ENCODE peak calls at places on chromosome 20, in four cellular contexts. Z is HepG2, L is K562, E is GM12878. G is an unnamed sample.

GRCh38 chr20:3406481-3407425 is 716 bp downstream of the DNAAF9 start:
- DNase-seq in Z (peak; percentile 16), L (peak; percentile 19), E (no peak), G (peak; percentile 30)

GRCh38 chr20:40470313-40471260 is 218.4 kb downstream of the MAFB start:
- DNase-seq in Z (no peak), L (no peak), E (no peak), G (no peak)

GRCh38 chr20:46304852-46305251 is 3.4 kb downstream of the CDH22 start:
- DNase-seq in Z (no peak), L (no peak), E (no peak), G (no peak)

GRCh38 chr20:59145926-59146800 is 17.5 kb upstream of the ZNF831 start:
- DNase-seq in Z (no peak), L (no peak), E (no peak), G (no peak)

GRCh38 chr20:46311039-46311650 is 2.8 kb upstream of the CDH22 start:
- DNase-seq in Z (peak; percentile 58), L (no peak), E (no peak), G (no peak)

GRCh38 chr20:31746068-31746878 is 7.2 kb downstream of the TPX2 start:
- DNase-seq in Z (peak; percentile 41), L (no peak), E (no peak), G (no peak)

GRCh38 chr20:45016089-45016641 is 49.9 kb downstream of the STK4 start:
- DNase-seq in Z (no peak), L (no peak), E (no peak), G (no peak)

GRCh38 chr20:25339608-25340007 is 51.0 kb downstream of the ABHD12 start:
- DNase-seq in Z (peak; percentile 46), L (no peak), E (no peak), G (no peak)

GRCh38 chr20:59705651-59706101 is 101.3 kb downstream of the PHACTR3 start:
- DNase-seq in Z (no peak), L (no peak), E (no peak), G (no peak)

GRCh38 chr20:58636983-58637421 is 14.1 kb upstream of the STX16 start:
- DNase-seq in Z (no peak), L (no peak), E (no peak), G (no peak)

GRCh38 chr20:24838551-24839530 is 110.2 kb upstream of the CST7 start:
- DNase-seq in Z (no peak), L (no peak), E (peak; percentile 52), G (no peak)

GRCh38 chr20:44460795-44461141 is 14.9 kb upstream of the TTPAL start:
- DNase-seq in Z (peak; percentile 73), L (peak; percentile 38), E (no peak), G (no peak)

GRCh38 chr20:45959126-45959525 is 12.9 kb downstream of the ZNF335 start:
- DNase-seq in Z (no peak), L (no peak), E (no peak), G (no peak)

GRCh38 chr20:52191436-52192295 is at the start of gene ZFP64:
- DNase-seq in Z (peak; percentile 83), L (peak; percentile 72), E (no peak), G (peak; percentile 71)

GRCh38 chr20:35463455-35464300 is 8.3 kb downstream of the CEP250 start:
- DNase-seq in Z (peak; percentile 84), L (peak; percentile 42), E (no peak), G (peak; percentile 60)

GRCh38 chr20:61973515-61974356 is 91.9 kb downstream of the TAF4 start:
- DNase-seq in Z (no peak), L (no peak), E (no peak), G (peak; percentile 44)

GRCh38 chr20:24489631-24490260 is 20.3 kb downstream of the SYNDIG1 start:
- DNase-seq in Z (no peak), L (no peak), E (no peak), G (no peak)

GRCh38 chr20:16064991-16065707 is 508.1 kb downstream of the KIF16B start:
- DNase-seq in Z (peak; percentile 76), L (no peak), E (no peak), G (no peak)

GRCh38 chr20:34943808-34944568 is 11.6 kb downstream of the GSS start:
- DNase-seq in Z (no peak), L (no peak), E (no peak), G (no peak)

GRCh38 chr20:57072184-57072583 is 194.3 kb downstream of the BMP7 start:
- DNase-seq in Z (no peak), L (no peak), E (no peak), G (no peak)

GRCh38 chr20:36310215-36310981 is 4.3 kb downstream of the DLGAP4 start:
- DNase-seq in Z (no peak), L (no peak), E (no peak), G (no peak)

GRCh38 chr20:35506872-35507638 is 22.4 kb downstream of the C20orf173 start:
- DNase-seq in Z (no peak), L (no peak), E (no peak), G (no peak)

GRCh38 chr20:56710577-56711465 is 81.7 kb downstream of the TFAP2C start:
- DNase-seq in Z (no peak), L (no peak), E (no peak), G (no peak)

GRCh38 chr20:689348-689747 is 13.7 kb upstream of the SCRT2 start:
- DNase-seq in Z (no peak), L (no peak), E (no peak), G (no peak)

GRCh38 chr20:9377007-9377406 is 137.4 kb upstream of the LAMP5 start:
- DNase-seq in Z (no peak), L (no peak), E (no peak), G (no peak)

GRCh38 chr20:62548483-62548882 is 72.7 kb upstream of the GATA5 start:
- DNase-seq in Z (no peak), L (no peak), E (no peak), G (no peak)

GRCh38 chr20:34515484-34516037 is 661 bp upstream of the DYNLRB1 start:
- DNase-seq in Z (peak; percentile 65), L (peak; percentile 66), E (peak; percentile 56), G (peak; percentile 85)

GRCh38 chr20:25376236-25376635 is 14.4 kb downstream of the ABHD12 start:
- DNase-seq in Z (no peak), L (no peak), E (no peak), G (no peak)

DNA sequence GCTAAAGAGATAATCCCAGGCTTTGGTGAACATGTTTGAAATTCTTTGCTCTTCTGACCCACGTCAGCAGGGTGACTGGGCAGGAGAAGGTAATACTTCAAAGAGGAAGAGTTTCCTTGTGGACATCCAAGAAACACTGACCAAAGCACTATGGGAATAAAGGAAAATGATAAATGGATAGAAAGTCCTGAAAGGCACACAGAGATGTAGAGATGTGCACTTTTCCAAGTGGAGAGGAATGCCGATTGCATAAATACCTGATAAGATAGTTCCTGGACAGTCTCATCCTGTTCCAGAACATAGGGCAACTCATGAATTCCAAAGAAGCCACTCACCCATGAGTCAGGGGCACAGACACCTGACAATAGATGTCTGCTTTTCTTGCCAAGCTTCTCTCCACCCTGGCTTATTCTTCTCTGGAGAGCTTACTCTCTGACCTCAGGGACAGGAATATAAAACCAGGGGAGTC is 191.3 kb upstream of the FOXA2 start:
- DNase-seq in Z (peak; percentile 38), L (no peak), E (no peak), G (no peak)
- TF ChIP-seq CBFB in Z (no peak), L (no peak), E (no peak), G (no peak)

GRCh38 chr20:5024103-5024502 is 22.8 kb upstream of the SLC23A2 start:
- DNase-seq in Z (no peak), L (no peak), E (no peak), G (no peak)
- TF ChIP-seq ESRRA in Z (no peak), L (no peak), E (no peak), G (no peak)

GRCh38 chr20:37486186-37486999 is 34.7 kb upstream of the NNAT start:
- DNase-seq in Z (no peak), L (no peak), E (no peak), G (no peak)
- TF ChIP-seq CBFB in Z (no peak), L (no peak), E (no peak), G (no peak)

DNA sequence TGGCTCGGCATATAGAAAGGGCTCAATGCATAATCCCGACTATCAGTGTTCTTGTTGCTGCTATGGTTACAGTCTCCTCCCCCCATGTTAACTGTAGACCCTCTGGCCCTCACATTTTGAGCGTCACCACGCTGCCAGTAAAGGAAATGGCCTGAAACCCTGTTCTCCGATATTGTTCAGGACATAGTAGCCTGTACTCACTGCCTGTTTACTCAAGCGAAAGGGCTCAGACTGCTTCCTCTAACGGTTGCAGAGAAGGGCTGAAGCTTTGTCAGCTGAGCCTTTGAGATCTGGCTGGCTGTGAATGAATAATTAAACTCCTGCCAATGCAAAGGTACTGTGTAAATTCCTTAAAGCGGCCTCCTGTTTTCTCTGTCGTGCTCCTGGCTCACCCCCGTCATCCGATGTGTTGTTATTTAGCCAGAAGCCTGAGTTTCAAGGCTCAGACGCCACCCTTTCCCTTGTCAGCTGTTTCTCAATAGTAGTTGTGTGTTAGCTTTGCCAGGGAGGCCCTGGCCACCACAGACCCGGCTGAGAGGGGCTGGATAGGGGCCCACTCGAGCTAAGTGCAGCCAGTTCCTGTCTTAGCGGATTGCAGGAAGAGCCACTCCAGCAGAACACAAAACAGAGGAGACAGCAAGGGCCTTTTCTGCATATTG is 31.2 kb upstream of the RALGAPA2 start:
- DNase-seq in Z (peak; percentile 57), L (no peak), E (no peak), G (peak; percentile 21)
- TF ChIP-seq ESRRA in Z (no peak), L (no peak), E (no peak), G (no peak)

DNA sequence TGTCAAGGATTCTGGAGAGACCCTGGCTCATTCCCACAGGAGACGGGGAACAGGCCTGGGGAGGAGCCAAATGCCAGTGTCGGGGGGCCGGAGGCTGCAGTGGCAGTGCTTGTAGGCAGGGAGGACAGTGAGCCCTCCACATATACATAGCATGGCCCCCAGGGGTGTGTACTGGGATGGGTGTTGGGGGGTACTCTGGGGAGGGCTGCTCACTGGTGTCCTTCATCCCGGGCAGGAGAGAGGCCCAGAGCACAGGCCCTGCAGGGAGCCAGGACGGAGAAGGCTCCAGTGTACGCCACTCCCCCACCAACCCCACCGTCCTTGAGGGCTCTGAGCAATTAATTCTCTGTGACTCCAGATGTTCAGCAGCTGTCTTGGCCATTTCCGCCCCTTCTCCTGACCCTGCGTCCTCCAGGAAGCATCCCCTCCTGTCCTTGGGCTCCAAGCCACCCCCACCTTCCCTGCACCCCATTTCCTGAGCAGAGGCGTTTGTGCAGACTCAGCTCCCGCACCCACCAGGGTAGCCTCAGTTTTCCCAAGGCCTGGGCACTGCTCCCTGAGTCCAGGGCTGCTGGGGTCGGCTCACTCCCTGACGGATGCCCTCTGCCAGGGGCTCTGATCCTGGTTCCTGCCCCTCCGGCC is 3.4 kb upstream of the ABHD16B start:
- DNase-seq in Z (no peak), L (no peak), E (no peak), G (no peak)
- TF ChIP-seq CBFB in Z (no peak), L (no peak), E (no peak), G (no peak)

DNA sequence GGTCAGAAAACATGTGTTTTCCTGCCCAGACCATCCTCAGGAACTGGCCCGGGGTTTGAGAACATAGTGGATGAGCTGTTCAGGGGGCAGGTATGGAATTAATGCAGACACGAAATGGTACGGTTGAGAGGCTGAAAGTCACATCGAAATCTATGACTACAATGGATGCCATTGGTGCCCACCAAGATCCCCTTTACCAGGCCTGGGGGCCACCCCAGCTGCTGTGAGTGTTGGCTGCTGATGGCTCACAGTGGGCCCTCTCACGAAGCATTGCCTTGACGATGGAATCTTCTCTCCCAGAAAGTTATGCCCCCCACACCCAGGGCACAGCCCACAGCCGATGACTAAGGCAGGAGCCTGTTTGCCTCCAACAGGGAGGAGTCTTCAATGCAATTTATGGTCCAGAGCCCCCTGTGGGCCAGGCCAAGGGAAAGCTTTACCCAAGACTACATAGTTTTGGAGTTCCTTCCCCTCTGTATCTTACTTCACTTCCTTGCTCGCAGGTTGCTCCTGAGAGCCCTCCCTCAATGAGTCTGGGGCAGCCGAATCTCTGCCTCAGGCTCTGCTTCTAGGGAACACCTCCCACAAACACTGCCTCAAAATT is 92.6 kb downstream of the BFSP1 start:
- DNase-seq in Z (no peak), L (no peak), E (no peak), G (no peak)
- TF ChIP-seq ESRRA in Z (no peak), L (no peak), E (no peak), G (no peak)

GRCh38 chr20:22288957-22289356 is 295.4 kb downstream of the FOXA2 start:
- DNase-seq in Z (no peak), L (no peak), E (no peak), G (no peak)
- TF ChIP-seq CBFB in Z (no peak), L (no peak), E (no peak), G (no peak)